ENCODE peak calls at places on chromosomes 16 and 17, in four cellular contexts. One of them, this sample, is unnamed.

GRCh38 chr17:34519286-34519685 is 60.1 kb upstream of the TMEM132E start:
- DNase-seq in upper lobe of right lung: no peak
- DNase-seq in non-pigmented ciliary epithelial cell: no peak
- DNase-seq in AG20443: no peak
- DNase-seq in this sample: no peak

GRCh38 chr17:9116311-9116820 is 95.1 kb downstream of the NTN1 start:
- DNase-seq in upper lobe of right lung: peak
- DNase-seq in non-pigmented ciliary epithelial cell: no peak
- DNase-seq in AG20443: no peak
- DNase-seq in this sample: peak

GRCh38 chr16:68844211-68844564 is 857 bp downstream of the TANGO6 start:
- DNase-seq in upper lobe of right lung: no peak
- DNase-seq in AG20443: no peak
- DNase-seq in non-pigmented ciliary epithelial cell: no peak
- DNase-seq in this sample: no peak

GRCh38 chr16:82892327-82892726 is 265.6 kb downstream of the CDH13 start:
- DNase-seq in upper lobe of right lung: no peak
- DNase-seq in AG20443: peak
- DNase-seq in non-pigmented ciliary epithelial cell: no peak
- DNase-seq in this sample: no peak

GRCh38 chr17:82457071-82457789 is 1.3 kb upstream of the NARF start:
- DNase-seq in AG20443: no peak
- DNase-seq in upper lobe of right lung: no peak
- DNase-seq in non-pigmented ciliary epithelial cell: no peak
- DNase-seq in this sample: no peak

GRCh38 chr17:82230627-82231311 is 1.9 kb downstream of the SLC16A3 start:
- DNase-seq in non-pigmented ciliary epithelial cell: no peak
- DNase-seq in upper lobe of right lung: peak
- DNase-seq in AG20443: peak
- DNase-seq in this sample: peak

GRCh38 chr17:63480826-63481487 is 4.1 kb downstream of the ACE start:
- DNase-seq in non-pigmented ciliary epithelial cell: no peak
- DNase-seq in upper lobe of right lung: no peak
- DNase-seq in AG20443: no peak
- DNase-seq in this sample: no peak

GRCh38 chr16:86722970-86723369 is 144.6 kb downstream of the FOXL1 start:
- DNase-seq in upper lobe of right lung: no peak
- DNase-seq in non-pigmented ciliary epithelial cell: no peak
- DNase-seq in AG20443: peak
- DNase-seq in this sample: peak

GRCh38 chr17:42460371-42460770 is 1.7 kb downstream of the ATP6V0A1 start:
- DNase-seq in AG20443: no peak
- DNase-seq in upper lobe of right lung: no peak
- DNase-seq in non-pigmented ciliary epithelial cell: no peak
- DNase-seq in this sample: no peak

GRCh38 chr17:76432712-76433336 is 20.1 kb downstream of the UBE2O start:
- DNase-seq in AG20443: no peak
- DNase-seq in non-pigmented ciliary epithelial cell: no peak
- DNase-seq in upper lobe of right lung: no peak
- DNase-seq in this sample: no peak

GRCh38 chr16:26413780-26414179 is 652.9 kb upstream of the C16orf82 start:
- DNase-seq in AG20443: no peak
- DNase-seq in non-pigmented ciliary epithelial cell: no peak
- DNase-seq in upper lobe of right lung: no peak
- DNase-seq in this sample: no peak

GRCh38 chr16:26673011-26673410 is 393.7 kb upstream of the C16orf82 start:
- DNase-seq in upper lobe of right lung: no peak
- DNase-seq in AG20443: no peak
- DNase-seq in non-pigmented ciliary epithelial cell: no peak
- DNase-seq in this sample: no peak

GRCh38 chr17:72955391-72956140 is 136.9 kb downstream of the SLC39A11 start:
- DNase-seq in non-pigmented ciliary epithelial cell: no peak
- DNase-seq in AG20443: no peak
- DNase-seq in upper lobe of right lung: no peak
- DNase-seq in this sample: no peak

GRCh38 chr16:81449899-81450608 is 5.4 kb downstream of the CMIP start:
- DNase-seq in non-pigmented ciliary epithelial cell: no peak
- DNase-seq in AG20443: no peak
- DNase-seq in upper lobe of right lung: no peak
- DNase-seq in this sample: peak

GRCh38 chr17:38430822-38431221 is 2.6 kb downstream of the ARHGAP23 start:
- DNase-seq in AG20443: no peak
- DNase-seq in non-pigmented ciliary epithelial cell: no peak
- DNase-seq in upper lobe of right lung: no peak
- DNase-seq in this sample: no peak

GRCh38 chr17:78875738-78876597 is 27.0 kb downstream of the CEP295NL start:
- DNase-seq in non-pigmented ciliary epithelial cell: no peak
- DNase-seq in AG20443: no peak
- DNase-seq in upper lobe of right lung: no peak
- DNase-seq in this sample: no peak

GRCh38 chr17:64315032-64315490 is 52.0 kb upstream of the TEX2 start:
- DNase-seq in upper lobe of right lung: peak
- DNase-seq in non-pigmented ciliary epithelial cell: no peak
- DNase-seq in AG20443: peak
- DNase-seq in this sample: no peak

GRCh38 chr17:9924735-9925191 is 19.7 kb upstream of the RCVRN start:
- DNase-seq in AG20443: peak
- DNase-seq in upper lobe of right lung: no peak
- DNase-seq in non-pigmented ciliary epithelial cell: peak
- DNase-seq in this sample: no peak

GRCh38 chr17:46876353-46876887 is 25.0 kb downstream of the WNT9B start:
- DNase-seq in upper lobe of right lung: no peak
- DNase-seq in AG20443: no peak
- DNase-seq in non-pigmented ciliary epithelial cell: no peak
- DNase-seq in this sample: no peak

GRCh38 chr17:35257080-35257701 is 14.3 kb downstream of the SLFN5 start:
- DNase-seq in AG20443: no peak
- DNase-seq in non-pigmented ciliary epithelial cell: peak
- DNase-seq in upper lobe of right lung: no peak
- DNase-seq in this sample: no peak

GRCh38 chr16:47043200-47043599 is 69.7 kb upstream of the DNAJA2 start:
- DNase-seq in AG20443: no peak
- DNase-seq in upper lobe of right lung: no peak
- DNase-seq in non-pigmented ciliary epithelial cell: no peak
- DNase-seq in this sample: no peak

GRCh38 chr17:28187931-28188330 is 131.1 kb upstream of the TMEM97 start:
- DNase-seq in AG20443: no peak
- DNase-seq in upper lobe of right lung: no peak
- DNase-seq in non-pigmented ciliary epithelial cell: no peak
- DNase-seq in this sample: no peak

GRCh38 chr17:2050246-2050866 is 4.5 kb upstream of the HIC1 start:
- DNase-seq in non-pigmented ciliary epithelial cell: no peak
- DNase-seq in AG20443: peak
- DNase-seq in upper lobe of right lung: peak
- DNase-seq in this sample: peak

GRCh38 chr17:31386542-31387075 is 4.9 kb upstream of the RAB11FIP4 start:
- DNase-seq in non-pigmented ciliary epithelial cell: no peak
- DNase-seq in upper lobe of right lung: no peak
- DNase-seq in AG20443: no peak
- DNase-seq in this sample: no peak

GRCh38 chr17:76382305-76382802 is 2.1 kb upstream of the SPHK1 start:
- DNase-seq in AG20443: peak
- DNase-seq in non-pigmented ciliary epithelial cell: no peak
- DNase-seq in upper lobe of right lung: no peak
- DNase-seq in this sample: no peak

GRCh38 chr16:81758376-81758775 is 20.7 kb upstream of the PLCG2 start:
- DNase-seq in upper lobe of right lung: no peak
- DNase-seq in AG20443: no peak
- DNase-seq in non-pigmented ciliary epithelial cell: no peak
- DNase-seq in this sample: no peak

GRCh38 chr17:31594416-31594815 is 202.9 kb downstream of the RAB11FIP4 start:
- DNase-seq in upper lobe of right lung: peak
- DNase-seq in non-pigmented ciliary epithelial cell: no peak
- DNase-seq in AG20443: no peak
- DNase-seq in this sample: no peak

GRCh38 chr16:11202260-11203091 is 53.5 kb downstream of the SOCS1 start:
- DNase-seq in upper lobe of right lung: no peak
- DNase-seq in AG20443: no peak
- DNase-seq in non-pigmented ciliary epithelial cell: no peak
- DNase-seq in this sample: no peak

GRCh38 chr16:22186517-22186916 is 19.6 kb upstream of the EEF2K start:
- DNase-seq in AG20443: no peak
- DNase-seq in non-pigmented ciliary epithelial cell: no peak
- DNase-seq in upper lobe of right lung: no peak
- DNase-seq in this sample: no peak

GRCh38 chr17:28725660-28726395 is at the start of gene TLCD1:
- DNase-seq in AG20443: peak
- DNase-seq in non-pigmented ciliary epithelial cell: no peak
- DNase-seq in upper lobe of right lung: peak
- DNase-seq in this sample: peak

GRCh38 chr17:60328679-60329078 is 63.3 kb downstream of the USP32 start:
- DNase-seq in AG20443: no peak
- DNase-seq in upper lobe of right lung: no peak
- DNase-seq in non-pigmented ciliary epithelial cell: no peak
- DNase-seq in this sample: no peak

GRCh38 chr17:40548491-40548981 is 16.7 kb downstream of the CCR7 start:
- DNase-seq in AG20443: no peak
- DNase-seq in upper lobe of right lung: no peak
- DNase-seq in non-pigmented ciliary epithelial cell: no peak
- DNase-seq in this sample: peak

GRCh38 chr17:40283662-40284061 is 4.0 kb upstream of the CDC6 start:
- DNase-seq in upper lobe of right lung: no peak
- DNase-seq in AG20443: peak
- DNase-seq in non-pigmented ciliary epithelial cell: peak
- DNase-seq in this sample: no peak